ENCODE peak calls at places on chromosomes 12 and 14, in nine cellular contexts. One of them, this sample, is unnamed.

GRCh38 chr12:49264466-49264872 is 413 bp upstream of the TUBA1C start:
- DNase-seq in BJ: no peak
- DNase-seq in body of pancreas: no peak
- DNase-seq in psoas muscle: no peak
- DNase-seq in fibroblast of the aortic adventitia: no peak
- DNase-seq in RWPE1: peak
- DNase-seq in endothelial cell: peak
- DNase-seq in A549: no peak
- DNase-seq in astrocyte of the spinal cord: no peak
- DNase-seq in this sample: no peak

GRCh38 chr12:107091989-107092641 is 1.2 kb downstream of the CRY1 start:
- DNase-seq in BJ: peak
- DNase-seq in body of pancreas: peak
- DNase-seq in psoas muscle: no peak
- DNase-seq in fibroblast of the aortic adventitia: peak
- DNase-seq in RWPE1: peak
- DNase-seq in endothelial cell: peak
- DNase-seq in A549: peak
- DNase-seq in astrocyte of the spinal cord: peak
- DNase-seq in this sample: peak

GRCh38 chr12:100114574-100114973 is 28.1 kb downstream of the BLTP3B start:
- DNase-seq in BJ: peak
- DNase-seq in body of pancreas: no peak
- DNase-seq in psoas muscle: no peak
- DNase-seq in fibroblast of the aortic adventitia: peak
- DNase-seq in RWPE1: no peak
- DNase-seq in endothelial cell: no peak
- DNase-seq in A549: no peak
- DNase-seq in astrocyte of the spinal cord: peak
- DNase-seq in this sample: peak

GRCh38 chr12:103915306-103915705 is 14.9 kb upstream of the HSP90B1 start:
- DNase-seq in BJ: no peak
- DNase-seq in body of pancreas: no peak
- DNase-seq in psoas muscle: no peak
- DNase-seq in fibroblast of the aortic adventitia: peak
- DNase-seq in RWPE1: no peak
- DNase-seq in endothelial cell: no peak
- DNase-seq in A549: no peak
- DNase-seq in astrocyte of the spinal cord: peak
- DNase-seq in this sample: no peak

GRCh38 chr12:101839324-101840283 is 8.8 kb upstream of the GNPTAB start:
- DNase-seq in BJ: no peak
- DNase-seq in body of pancreas: peak
- DNase-seq in psoas muscle: peak
- DNase-seq in fibroblast of the aortic adventitia: peak
- DNase-seq in RWPE1: peak
- DNase-seq in endothelial cell: peak
- DNase-seq in A549: peak
- DNase-seq in astrocyte of the spinal cord: peak
- DNase-seq in this sample: peak

GRCh38 chr14:100336618-100337530 is 13.7 kb downstream of the SLC25A47 start:
- DNase-seq in BJ: no peak
- DNase-seq in body of pancreas: no peak
- DNase-seq in psoas muscle: no peak
- DNase-seq in fibroblast of the aortic adventitia: no peak
- DNase-seq in RWPE1: no peak
- DNase-seq in endothelial cell: no peak
- DNase-seq in A549: no peak
- DNase-seq in astrocyte of the spinal cord: no peak
- DNase-seq in this sample: no peak

GRCh38 chr12:39272934-39273770 is 169.8 kb downstream of the KIF21A start:
- DNase-seq in BJ: no peak
- DNase-seq in body of pancreas: peak
- DNase-seq in psoas muscle: no peak
- DNase-seq in fibroblast of the aortic adventitia: peak
- DNase-seq in RWPE1: peak
- DNase-seq in endothelial cell: peak
- DNase-seq in A549: peak
- DNase-seq in astrocyte of the spinal cord: peak
- DNase-seq in this sample: peak

GRCh38 chr12:119679081-119679480 is 11.1 kb downstream of the PRKAB1 start:
- DNase-seq in BJ: no peak
- DNase-seq in body of pancreas: no peak
- DNase-seq in psoas muscle: no peak
- DNase-seq in fibroblast of the aortic adventitia: no peak
- DNase-seq in RWPE1: no peak
- DNase-seq in endothelial cell: no peak
- DNase-seq in A549: no peak
- DNase-seq in astrocyte of the spinal cord: peak
- DNase-seq in this sample: no peak

GRCh38 chr12:12022306-12022931 is 48.3 kb upstream of the BCL2L14 start:
- DNase-seq in BJ: no peak
- DNase-seq in body of pancreas: peak
- DNase-seq in psoas muscle: no peak
- DNase-seq in fibroblast of the aortic adventitia: no peak
- DNase-seq in RWPE1: no peak
- DNase-seq in endothelial cell: no peak
- DNase-seq in A549: no peak
- DNase-seq in astrocyte of the spinal cord: no peak
- DNase-seq in this sample: no peak

GRCh38 chr12:122847516-122847836 is 12.2 kb downstream of the HIP1R start:
- DNase-seq in BJ: no peak
- DNase-seq in body of pancreas: no peak
- DNase-seq in psoas muscle: no peak
- DNase-seq in fibroblast of the aortic adventitia: no peak
- DNase-seq in RWPE1: no peak
- DNase-seq in endothelial cell: no peak
- DNase-seq in A549: no peak
- DNase-seq in astrocyte of the spinal cord: no peak
- DNase-seq in this sample: no peak

GRCh38 chr14:101584049-101584859 is 23.0 kb downstream of the DIO3 start:
- DNase-seq in BJ: peak
- DNase-seq in body of pancreas: no peak
- DNase-seq in psoas muscle: peak
- DNase-seq in fibroblast of the aortic adventitia: peak
- DNase-seq in RWPE1: no peak
- DNase-seq in endothelial cell: no peak
- DNase-seq in A549: no peak
- DNase-seq in astrocyte of the spinal cord: no peak
- DNase-seq in this sample: peak

GRCh38 chr12:79127268-79127895 is 262.8 kb downstream of the SYT1 start:
- DNase-seq in BJ: peak
- DNase-seq in body of pancreas: no peak
- DNase-seq in psoas muscle: no peak
- DNase-seq in fibroblast of the aortic adventitia: peak
- DNase-seq in RWPE1: peak
- DNase-seq in endothelial cell: no peak
- DNase-seq in A549: peak
- DNase-seq in astrocyte of the spinal cord: peak
- DNase-seq in this sample: peak

GRCh38 chr12:107657621-107658020 is 28.0 kb upstream of the PWP1 start:
- DNase-seq in BJ: no peak
- DNase-seq in body of pancreas: no peak
- DNase-seq in psoas muscle: no peak
- DNase-seq in fibroblast of the aortic adventitia: no peak
- DNase-seq in RWPE1: no peak
- DNase-seq in endothelial cell: no peak
- DNase-seq in A549: no peak
- DNase-seq in astrocyte of the spinal cord: no peak
- DNase-seq in this sample: no peak

GRCh38 chr14:21039585-21040369 is 2.4 kb upstream of the RNASE7 start:
- DNase-seq in BJ: no peak
- DNase-seq in body of pancreas: peak
- DNase-seq in psoas muscle: peak
- DNase-seq in fibroblast of the aortic adventitia: peak
- DNase-seq in RWPE1: peak
- DNase-seq in endothelial cell: peak
- DNase-seq in A549: peak
- DNase-seq in astrocyte of the spinal cord: peak
- DNase-seq in this sample: peak

GRCh38 chr12:132359551-132359950 is 30.2 kb upstream of the GALNT9 start:
- DNase-seq in BJ: no peak
- DNase-seq in body of pancreas: no peak
- DNase-seq in psoas muscle: no peak
- DNase-seq in fibroblast of the aortic adventitia: no peak
- DNase-seq in RWPE1: no peak
- DNase-seq in endothelial cell: no peak
- DNase-seq in A549: no peak
- DNase-seq in astrocyte of the spinal cord: no peak
- DNase-seq in this sample: no peak

GRCh38 chr12:32047357-32047828 is 59.3 kb upstream of the BICD1 start:
- DNase-seq in BJ: no peak
- DNase-seq in body of pancreas: no peak
- DNase-seq in psoas muscle: no peak
- DNase-seq in fibroblast of the aortic adventitia: no peak
- DNase-seq in RWPE1: no peak
- DNase-seq in endothelial cell: no peak
- DNase-seq in A549: no peak
- DNase-seq in astrocyte of the spinal cord: no peak
- DNase-seq in this sample: no peak

GRCh38 chr12:72570601-72571000 is 298.4 kb downstream of the TRHDE start:
- DNase-seq in BJ: no peak
- DNase-seq in body of pancreas: no peak
- DNase-seq in psoas muscle: no peak
- DNase-seq in fibroblast of the aortic adventitia: no peak
- DNase-seq in RWPE1: no peak
- DNase-seq in endothelial cell: peak
- DNase-seq in A549: peak
- DNase-seq in astrocyte of the spinal cord: no peak
- DNase-seq in this sample: no peak
- TF ChIP-seq CTCF in BJ: no peak
- TF ChIP-seq CTCF in body of pancreas: no peak
- TF ChIP-seq CTCF in psoas muscle: no peak
- TF ChIP-seq CTCF in fibroblast of the aortic adventitia: no peak
- TF ChIP-seq CTCF in RWPE1: no peak
- TF ChIP-seq CTCF in endothelial cell: peak
- TF ChIP-seq CTCF in A549: no peak
- TF ChIP-seq CTCF in astrocyte of the spinal cord: peak
- TF ChIP-seq CTCF in this sample: no peak

GRCh38 chr12:121689430-121689829 is 20.0 kb upstream of the MORN3 start:
- DNase-seq in BJ: no peak
- DNase-seq in body of pancreas: no peak
- DNase-seq in psoas muscle: no peak
- DNase-seq in fibroblast of the aortic adventitia: no peak
- DNase-seq in RWPE1: no peak
- DNase-seq in endothelial cell: no peak
- DNase-seq in A549: no peak
- DNase-seq in astrocyte of the spinal cord: no peak
- DNase-seq in this sample: no peak

GRCh38 chr12:121688966-121689365 is 19.5 kb upstream of the MORN3 start:
- DNase-seq in BJ: no peak
- DNase-seq in body of pancreas: no peak
- DNase-seq in psoas muscle: no peak
- DNase-seq in fibroblast of the aortic adventitia: no peak
- DNase-seq in RWPE1: no peak
- DNase-seq in endothelial cell: no peak
- DNase-seq in A549: no peak
- DNase-seq in astrocyte of the spinal cord: no peak
- DNase-seq in this sample: no peak

GRCh38 chr12:121697093-121697698 is 15.4 kb upstream of the TMEM120B start:
- DNase-seq in BJ: no peak
- DNase-seq in body of pancreas: peak
- DNase-seq in psoas muscle: no peak
- DNase-seq in fibroblast of the aortic adventitia: peak
- DNase-seq in RWPE1: peak
- DNase-seq in endothelial cell: peak
- DNase-seq in A549: peak
- DNase-seq in astrocyte of the spinal cord: peak
- DNase-seq in this sample: peak

DNA sequence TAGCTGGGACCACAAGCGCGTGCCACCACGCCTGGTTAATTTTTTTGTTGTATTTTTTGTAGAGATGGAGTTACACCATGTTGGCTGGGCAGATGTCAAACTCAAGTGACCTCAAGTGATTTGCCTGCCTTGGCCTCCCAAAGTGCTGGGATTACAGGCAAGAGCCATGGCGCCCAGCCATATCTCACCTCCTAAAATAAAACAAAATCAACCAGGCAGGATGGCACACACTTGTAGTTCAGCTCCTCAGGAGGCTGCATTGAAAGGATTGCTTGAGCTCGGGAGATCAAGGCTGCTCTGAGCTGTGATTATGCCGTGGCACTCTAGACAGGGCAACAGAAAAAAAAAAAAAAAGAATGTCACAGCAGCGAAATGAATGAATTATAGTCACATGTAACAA is 19.4 kb upstream of the TMEM120B start:
- DNase-seq in BJ: no peak
- DNase-seq in body of pancreas: no peak
- DNase-seq in psoas muscle: no peak
- DNase-seq in fibroblast of the aortic adventitia: no peak
- DNase-seq in RWPE1: no peak
- DNase-seq in endothelial cell: no peak
- DNase-seq in A549: no peak
- DNase-seq in astrocyte of the spinal cord: no peak
- DNase-seq in this sample: no peak
- TF ChIP-seq CTCF in BJ: no peak
- TF ChIP-seq CTCF in body of pancreas: no peak
- TF ChIP-seq CTCF in psoas muscle: no peak
- TF ChIP-seq CTCF in fibroblast of the aortic adventitia: no peak
- TF ChIP-seq CTCF in RWPE1: no peak
- TF ChIP-seq CTCF in endothelial cell: no peak
- TF ChIP-seq CTCF in A549: no peak
- TF ChIP-seq CTCF in astrocyte of the spinal cord: no peak
- TF ChIP-seq CTCF in this sample: no peak

GRCh38 chr12:21252070-21252469 is 82.6 kb downstream of the SLCO1A2 start:
- DNase-seq in BJ: no peak
- DNase-seq in body of pancreas: no peak
- DNase-seq in psoas muscle: no peak
- DNase-seq in fibroblast of the aortic adventitia: no peak
- DNase-seq in RWPE1: no peak
- DNase-seq in endothelial cell: no peak
- DNase-seq in A549: no peak
- DNase-seq in astrocyte of the spinal cord: no peak
- DNase-seq in this sample: no peak

DNA sequence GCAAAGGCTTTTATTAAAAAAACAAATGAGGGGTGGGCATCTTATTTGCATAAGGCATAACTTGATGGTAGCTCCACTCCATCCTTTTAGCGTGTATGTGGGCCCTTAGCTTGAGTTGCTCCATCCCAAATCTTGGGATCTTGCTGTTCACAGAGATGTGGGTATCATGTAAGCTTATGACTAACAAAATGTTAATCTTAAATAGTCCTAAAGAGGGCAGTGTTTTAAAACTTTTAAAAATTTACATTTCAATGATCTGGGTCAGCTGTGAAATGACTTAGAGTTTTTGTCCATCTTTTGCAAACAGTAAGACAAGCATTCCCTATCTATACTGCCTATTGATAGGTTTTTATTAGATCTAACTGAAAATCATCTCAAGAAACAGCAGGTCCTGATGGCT is 86.0 kb downstream of the SLCO1A2 start:
- DNase-seq in BJ: no peak
- DNase-seq in body of pancreas: no peak
- DNase-seq in psoas muscle: no peak
- DNase-seq in fibroblast of the aortic adventitia: peak
- DNase-seq in RWPE1: no peak
- DNase-seq in endothelial cell: no peak
- DNase-seq in A549: peak
- DNase-seq in astrocyte of the spinal cord: peak
- DNase-seq in this sample: no peak
- TF ChIP-seq CTCF in BJ: no peak
- TF ChIP-seq CTCF in body of pancreas: no peak
- TF ChIP-seq CTCF in psoas muscle: no peak
- TF ChIP-seq CTCF in fibroblast of the aortic adventitia: no peak
- TF ChIP-seq CTCF in RWPE1: no peak
- TF ChIP-seq CTCF in endothelial cell: no peak
- TF ChIP-seq CTCF in A549: peak
- TF ChIP-seq CTCF in astrocyte of the spinal cord: no peak
- TF ChIP-seq CTCF in this sample: no peak

GRCh38 chr12:92502417-92503028 is 200.3 kb upstream of the PLEKHG7 start:
- DNase-seq in BJ: no peak
- DNase-seq in body of pancreas: peak
- DNase-seq in psoas muscle: no peak
- DNase-seq in fibroblast of the aortic adventitia: peak
- DNase-seq in RWPE1: no peak
- DNase-seq in endothelial cell: no peak
- DNase-seq in A549: peak
- DNase-seq in astrocyte of the spinal cord: no peak
- DNase-seq in this sample: no peak
- TF ChIP-seq CTCF in BJ: no peak
- TF ChIP-seq CTCF in body of pancreas: no peak
- TF ChIP-seq CTCF in psoas muscle: peak
- TF ChIP-seq CTCF in fibroblast of the aortic adventitia: peak
- TF ChIP-seq CTCF in RWPE1: no peak
- TF ChIP-seq CTCF in endothelial cell: no peak
- TF ChIP-seq CTCF in A549: no peak
- TF ChIP-seq CTCF in astrocyte of the spinal cord: no peak
- TF ChIP-seq CTCF in this sample: peak